ENCODE peak calls at places on chromosomes 16 and 17, in seven cellular contexts. Y is ascending aorta, K is A549, C is DND-41, D is heart left ventricle, P is gastrocnemius medialis, B is PC-9. L is an unnamed sample.

GRCh38 chr16:84042879-84043485 is 387 bp upstream of the SLC38A8 start:
- DNase-seq in Y (no peak), K (no peak), C (no peak), D (no peak), P (no peak), B (no peak), L (no peak)

GRCh38 chr16:84068783-84069464 is 26.3 kb upstream of the SLC38A8 start:
- DNase-seq in Y (no peak), K (no peak), C (no peak), D (no peak), P (no peak), B (no peak), L (no peak)

GRCh38 chr16:200388-200787 is 20.1 kb downstream of the HBQ1 start:
- DNase-seq in Y (no peak), K (no peak), C (no peak), D (no peak), P (no peak), B (no peak), L (no peak)

GRCh38 chr16:19698480-19699465 is 19.3 kb downstream of the KNOP1 start:
- DNase-seq in Y (no peak), K (no peak), C (no peak), D (no peak), P (no peak), B (no peak), L (no peak)

GRCh38 chr17:33927732-33928133 is 327.4 kb upstream of the CCL2 start:
- DNase-seq in Y (no peak), K (peak; percentile 10), C (no peak), D (no peak), P (no peak), B (peak; percentile 40), L (no peak)

GRCh38 chr17:602436-602835 is 112.2 kb downstream of the VPS53 start:
- DNase-seq in Y (no peak), K (no peak), C (no peak), D (no peak), P (peak; percentile 21), B (no peak), L (no peak)

GRCh38 chr17:64146418-64147109 is 16.6 kb upstream of the ERN1 start:
- DNase-seq in Y (peak; percentile 23), K (peak; percentile 31), C (peak; percentile 63), D (peak; percentile 70), P (peak; percentile 59), B (peak; percentile 47), L (peak; percentile 80)

GRCh38 chr17:72863511-72864175 is 228.8 kb downstream of the SLC39A11 start:
- DNase-seq in Y (no peak), K (no peak), C (no peak), D (no peak), P (no peak), B (no peak), L (no peak)

GRCh38 chr16:14378684-14379467 is 251.2 kb downstream of the PARN start:
- DNase-seq in Y (no peak), K (no peak), C (no peak), D (no peak), P (no peak), B (peak; percentile 83), L (no peak)

GRCh38 chr16:64153718-64154117 is 968.1 kb downstream of the CDH11 start:
- DNase-seq in Y (no peak), K (no peak), C (no peak), D (no peak), P (no peak), B (no peak), L (no peak)

GRCh38 chr17:64358261-64358788 is 32.3 kb downstream of the PECAM1 start:
- DNase-seq in Y (no peak), K (no peak), C (no peak), D (no peak), P (no peak), B (no peak), L (no peak)

GRCh38 chr17:27657620-27658019 is 26.6 kb downstream of the LGALS9 start:
- DNase-seq in Y (no peak), K (no peak), C (peak; percentile 53), D (no peak), P (no peak), B (no peak), L (no peak)

GRCh38 chr17:45221081-45221996 is at the start of gene FMNL1:
- DNase-seq in Y (no peak), K (no peak), C (peak; percentile 74), D (peak; percentile 74), P (no peak), B (no peak), L (no peak)

GRCh38 chr17:30095507-30096244 is 20.9 kb upstream of the NSRP1 start:
- DNase-seq in Y (no peak), K (peak; percentile 78), C (peak; percentile 29), D (no peak), P (no peak), B (peak; percentile 54), L (no peak)

GRCh38 chr16:81697321-81697885 is 81.7 kb upstream of the PLCG2 start:
- DNase-seq in Y (no peak), K (peak; percentile 59), C (peak; percentile 50), D (peak; percentile 42), P (no peak), B (peak; percentile 46), L (no peak)

GRCh38 chr17:80262291-80262690 is 1.6 kb downstream of the RNF213 start:
- DNase-seq in Y (no peak), K (no peak), C (no peak), D (no peak), P (no peak), B (no peak), L (no peak)

GRCh38 chr17:80262775-80263244 is 2.2 kb downstream of the RNF213 start:
- DNase-seq in Y (no peak), K (no peak), C (no peak), D (no peak), P (no peak), B (no peak), L (no peak)

GRCh38 chr17:80260791-80261158 is at the start of gene RNF213:
- DNase-seq in Y (no peak), K (peak; percentile 83), C (peak; percentile 75), D (peak; percentile 73), P (no peak), B (no peak), L (no peak)

GRCh38 chr17:80261159-80261894 is 675 bp downstream of the RNF213 start:
- DNase-seq in Y (no peak), K (peak; percentile 75), C (peak; percentile 89), D (peak; percentile 66), P (peak; percentile 46), B (no peak), L (no peak)

DNA sequence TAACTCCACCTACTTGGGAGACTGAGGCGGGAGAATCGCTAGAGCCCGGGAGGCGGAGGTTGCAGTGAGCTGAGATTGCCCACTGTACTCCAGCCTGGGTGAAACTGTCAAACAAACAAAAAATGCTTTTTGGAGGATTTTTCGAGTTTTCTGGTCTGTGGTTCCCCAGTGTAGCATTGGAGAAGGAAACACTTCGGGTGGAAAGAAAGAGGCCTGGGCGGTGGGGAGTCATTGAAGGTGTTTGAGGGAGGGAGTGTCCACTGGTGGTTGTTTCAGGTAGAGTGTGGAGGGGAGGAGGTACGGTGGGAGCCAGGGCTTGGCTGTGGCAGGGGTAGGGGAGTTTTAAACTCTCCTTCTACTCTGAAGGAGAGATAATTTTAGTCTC is 1.2 kb downstream of the RNF213 start:
- DNase-seq in Y (no peak), K (no peak), C (no peak), D (no peak), P (no peak), B (no peak), L (no peak)
- H3K4me1 ChIP-seq in Y (peaks cover 28% of the 10 kb centered on the region), K (peaks cover 56% of the 10 kb centered on the region), C (peaks cover 50% of the 10 kb centered on the region), D (peaks cover 37% of the 10 kb centered on the region), P (peaks cover 27% of the 10 kb centered on the region), B (peaks cover 11% of the 10 kb centered on the region), L (peaks cover 37% of the 10 kb centered on the region)

GRCh38 chr16:89246903-89247733 is 29.6 kb downstream of the ZNF778 start:
- DNase-seq in Y (no peak), K (peak; percentile 82), C (no peak), D (peak; percentile 81), P (peak; percentile 81), B (peak; percentile 62), L (peak; percentile 84)

GRCh38 chr16:89246383-89246902 is 28.9 kb downstream of the ZNF778 start:
- DNase-seq in Y (no peak), K (no peak), C (no peak), D (no peak), P (no peak), B (no peak), L (no peak)

GRCh38 chr16:89243664-89244063 is 26.2 kb downstream of the ZNF778 start:
- DNase-seq in Y (no peak), K (no peak), C (no peak), D (no peak), P (no peak), B (no peak), L (no peak)

GRCh38 chr16:89244754-89245153 is 27.3 kb downstream of the ZNF778 start:
- DNase-seq in Y (no peak), K (no peak), C (no peak), D (no peak), P (no peak), B (no peak), L (no peak)

GRCh38 chr16:89248196-89249005 is 30.9 kb downstream of the ZNF778 start:
- DNase-seq in Y (no peak), K (no peak), C (no peak), D (no peak), P (no peak), B (no peak), L (no peak)
- H3K4me3 ChIP-seq in Y (peak overlapping the region; percentile 69), K (peak overlapping the region; percentile 53), C (no peak overlapping the region), D (peak overlapping the region; percentile 47), P (peak overlapping the region; percentile 32), B (peak overlapping the region; percentile 80), L (peak overlapping the region; percentile 59)

GRCh38 chr17:77636835-77637806 is 321.4 kb upstream of the TNRC6C start:
- DNase-seq in Y (no peak), K (no peak), C (no peak), D (no peak), P (no peak), B (no peak), L (no peak)
- H3K27ac ChIP-seq in Y (no peak overlapping the region), K (no peak overlapping the region), C (no peak overlapping the region), D (no peak overlapping the region), P (no peak overlapping the region), B (no peak overlapping the region), L (no peak overlapping the region)

GRCh38 chr16:68273896-68274295 is 9.6 kb downstream of the SLC7A6 start:
- DNase-seq in Y (no peak), K (no peak), C (no peak), D (no peak), P (no peak), B (no peak), L (no peak)

GRCh38 chr16:68273459-68273858 is 9.1 kb downstream of the SLC7A6 start:
- DNase-seq in Y (no peak), K (no peak), C (no peak), D (no peak), P (no peak), B (no peak), L (no peak)

GRCh38 chr16:68275611-68276191 is 11.4 kb downstream of the SLC7A6 start:
- DNase-seq in Y (no peak), K (no peak), C (peak; percentile 86), D (no peak), P (no peak), B (no peak), L (no peak)

GRCh38 chr16:68274441-68274840 is 10.1 kb downstream of the SLC7A6 start:
- DNase-seq in Y (no peak), K (no peak), C (no peak), D (no peak), P (peak; percentile 43), B (no peak), L (no peak)

GRCh38 chr16:68276223-68276622 is 11.9 kb downstream of the SLC7A6 start:
- DNase-seq in Y (no peak), K (no peak), C (no peak), D (no peak), P (no peak), B (no peak), L (no peak)
- H3K4me1 ChIP-seq in Y (peaks cover 16% of the 10 kb centered on the region), K (peaks cover 3% of the 10 kb centered on the region), C (peaks cover 57% of the 10 kb centered on the region), D (peaks cover 52% of the 10 kb centered on the region), P (peaks cover 91% of the 10 kb centered on the region), B (peaks cover 7% of the 10 kb centered on the region), L (peaks cover 42% of the 10 kb centered on the region)

GRCh38 chr17:79340771-79341528 is 266.3 kb downstream of the ENGASE start:
- DNase-seq in Y (no peak), K (no peak), C (no peak), D (no peak), P (no peak), B (no peak), L (no peak)
- H3K4me3 ChIP-seq in Y (no peak overlapping the region), K (no peak overlapping the region), C (no peak overlapping the region), D (no peak overlapping the region), P (no peak overlapping the region), B (no peak overlapping the region), L (no peak overlapping the region)